ENCODE peak calls at places on chromosome 19, in four cellular contexts. E, D, U and V are unnamed samples. For H3K4me1, the result is how much of the 10 kb centered on the place peaks cover.

GRCh38 chr19:49786432-49786831 is 19.6 kb downstream of the AP2A1 start:
- DNase-seq in U (peak), E (peak), D (no peak), V (no peak)

GRCh38 chr19:15323496-15324235 is 8.7 kb downstream of the BRD4 start:
- DNase-seq in U (peak), E (peak), D (no peak), V (no peak)

GRCh38 chr19:33578697-33579096 is 43.1 kb upstream of the CHST8 start:
- DNase-seq in E (no peak), D (no peak), U (no peak), V (no peak)

GRCh38 chr19:18108897-18109296 is 11.3 kb downstream of the MAST3 start:
- DNase-seq in D (no peak), E (no peak), U (no peak), V (no peak)

GRCh38 chr19:36120092-36120983 is 5.1 kb downstream of the TBCB start:
- DNase-seq in U (no peak), D (no peak), E (no peak), V (no peak)

GRCh38 chr19:40691421-40692211 is 1.2 kb upstream of the NUMBL start:
- DNase-seq in D (no peak), E (peak), U (peak), V (no peak)

GRCh38 chr19:46461537-46461936 is 9.8 kb downstream of the PNMA8A start:
- DNase-seq in D (no peak), U (no peak), E (no peak), V (no peak)

GRCh38 chr19:16572332-16573211 is at the start of gene SLC35E1:
- DNase-seq in D (peak), E (peak), U (peak), V (peak)

GRCh38 chr19:18951721-18952281 is 10.8 kb upstream of the HOMER3 start:
- DNase-seq in U (peak), E (no peak), D (no peak), V (no peak)

GRCh38 chr19:46384396-46384795 is 29.0 kb downstream of the CCDC8 start:
- DNase-seq in U (no peak), E (no peak), D (no peak), V (peak)

GRCh38 chr19:41896581-41896942 is 13.6 kb downstream of the ARHGEF1 start:
- DNase-seq in U (no peak), D (no peak), E (no peak), V (no peak)

GRCh38 chr19:10858204-10858828 is 10.1 kb downstream of the C19orf38 start:
- DNase-seq in D (no peak), E (peak), U (peak), V (no peak)

GRCh38 chr19:6718741-6719539 is 1.5 kb downstream of the C3 start:
- DNase-seq in D (peak), E (peak), U (peak), V (no peak)

GRCh38 chr19:6720369-6721112 is at the start of gene C3:
- DNase-seq in E (no peak), U (peak), D (no peak), V (peak)

GRCh38 chr19:6719992-6720368 is 470 bp downstream of the C3 start:
- DNase-seq in D (no peak), E (no peak), U (no peak), V (no peak)

GRCh38 chr19:6718111-6718740 is 2.2 kb downstream of the C3 start:
- DNase-seq in D (no peak), U (no peak), E (no peak), V (peak)

GRCh38 chr19:6719540-6719861 is 949 bp downstream of the C3 start:
- DNase-seq in E (no peak), D (no peak), U (no peak), V (no peak)
- H3K4me1 ChIP-seq in E (under half), D (under half), U (under half), V (under half)

GRCh38 chr19:32098953-32099352 is 246.5 kb upstream of the ZNF507 start:
- DNase-seq in E (peak), U (no peak), D (no peak), V (no peak)

GRCh38 chr19:32104465-32105235 is 240.8 kb upstream of the ZNF507 start:
- DNase-seq in E (no peak), D (no peak), U (peak), V (no peak)

GRCh38 chr19:32097620-32098019 is 247.8 kb upstream of the ZNF507 start:
- DNase-seq in D (no peak), E (no peak), U (peak), V (no peak)

DNA sequence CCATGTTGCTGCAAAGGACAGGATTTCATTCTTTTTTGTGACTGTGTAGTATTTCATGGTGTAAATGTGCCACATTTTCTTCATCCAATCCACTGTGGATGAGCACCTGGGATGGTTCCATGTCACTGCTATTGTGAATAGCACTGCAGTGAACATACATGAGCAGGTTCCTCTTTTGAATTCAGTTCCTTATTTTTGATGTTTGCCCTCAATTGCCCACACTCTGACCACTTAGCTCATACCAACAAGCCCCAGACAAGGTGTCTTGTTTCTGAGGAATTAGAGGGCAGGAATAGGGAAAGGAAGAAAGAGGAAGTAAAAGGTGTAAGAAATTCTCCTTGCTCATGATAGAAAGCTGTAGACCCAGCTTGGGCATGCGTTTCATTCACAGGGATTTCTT is 244.2 kb upstream of the ZNF507 start:
- DNase-seq in U (no peak), E (no peak), D (no peak), V (no peak)
- H3K4me3 ChIP-seq in U (no peak), E (no peak), D (no peak), V (no peak)

GRCh38 chr19:8681345-8682021 is 17.1 kb downstream of the ACTL9 start:
- DNase-seq in D (no peak), E (peak), U (no peak), V (no peak)
- H3K27ac ChIP-seq in D (no peak), E (no peak), U (no peak), V (no peak)

DNA sequence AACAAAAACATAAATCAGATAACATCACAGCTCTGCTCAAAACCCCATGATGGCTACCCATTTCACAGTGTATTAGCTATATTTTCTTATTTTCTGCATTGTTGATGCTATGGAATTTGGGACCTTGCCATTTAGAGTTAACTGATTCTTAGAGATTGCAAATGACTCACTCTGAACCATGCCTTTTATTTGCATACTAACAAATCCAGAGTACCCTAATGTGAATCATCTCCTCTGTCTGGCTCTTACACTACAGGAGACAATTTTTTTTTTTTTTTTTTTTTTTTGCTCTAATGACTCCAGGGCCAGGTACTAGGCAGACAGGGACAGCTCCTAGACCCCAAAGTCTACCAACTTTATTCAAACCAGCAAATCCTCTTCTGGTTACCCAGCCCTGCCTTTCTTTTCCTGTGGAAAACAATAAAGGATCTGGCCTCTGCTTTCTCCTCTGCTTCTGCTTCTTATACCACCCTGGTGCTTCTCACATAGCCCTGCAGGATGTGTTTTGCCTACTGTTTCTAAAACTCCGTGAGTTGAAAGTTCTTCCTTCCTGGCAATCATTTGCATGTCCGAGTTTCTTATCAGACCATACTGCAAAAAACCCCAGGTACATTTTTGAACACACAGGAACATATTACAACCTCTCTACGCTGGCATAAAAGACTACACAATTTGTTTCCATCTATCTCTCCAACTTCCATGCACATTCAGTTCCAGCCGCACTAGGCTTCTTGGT is 10.6 kb upstream of the ZNF460 start:
- DNase-seq in E (no peak), U (peak), D (no peak), V (no peak)
- H3K4me1 ChIP-seq in E (under half), U (under half), D (under half), V (under half)

GRCh38 chr19:48332351-48332661 is 7.0 kb downstream of the EMP3 start:
- DNase-seq in U (no peak), D (no peak), E (no peak), V (no peak)

GRCh38 chr19:48332662-48333466 is 7.5 kb downstream of the EMP3 start:
- DNase-seq in D (peak), U (peak), E (peak), V (peak)

GRCh38 chr19:48325265-48325910 is at the start of gene EMP3:
- DNase-seq in E (peak), U (peak), D (peak), V (peak)

GRCh38 chr19:48330012-48330681 is 4.8 kb downstream of the EMP3 start:
- DNase-seq in E (peak), U (peak), D (peak), V (peak)

GRCh38 chr19:48329167-48329891 is 4.0 kb downstream of the EMP3 start:
- DNase-seq in E (peak), U (peak), D (peak), V (no peak)
- H3K4me3 ChIP-seq in E (no peak), U (peak), D (peak), V (no peak)

GRCh38 chr19:55383279-55383788 is 758 bp downstream of the TMEM238 start:
- DNase-seq in D (no peak), U (no peak), E (no peak), V (no peak)
- H3K27ac ChIP-seq in D (no peak), U (no peak), E (no peak), V (no peak)

GRCh38 chr19:4916292-4917082 is 7.2 kb downstream of the UHRF1 start:
- DNase-seq in D (peak), U (no peak), E (no peak), V (peak)

GRCh38 chr19:4913996-4914735 is 4.9 kb downstream of the UHRF1 start:
- DNase-seq in E (peak), D (peak), U (peak), V (no peak)

GRCh38 chr19:4911786-4912672 is 2.7 kb downstream of the UHRF1 start:
- DNase-seq in U (peak), E (peak), D (peak), V (peak)

GRCh38 chr19:4911314-4911713 is 2.0 kb downstream of the UHRF1 start:
- DNase-seq in E (no peak), D (no peak), U (peak), V (no peak)

GRCh38 chr19:4914736-4915501 is 5.6 kb downstream of the UHRF1 start:
- DNase-seq in E (peak), U (peak), D (peak), V (peak)
- H3K4me1 ChIP-seq in E (under half), U (under half), D (half or more), V (under half)

GRCh38 chr19:1811472-1811894 is 593 bp downstream of the ATP8B3 start:
- DNase-seq in U (peak), D (peak), E (peak), V (peak)
- H3K4me3 ChIP-seq in U (peak), D (no peak), E (no peak), V (peak)